ENCODE peak calls at places on chromosomes 2 and 18, in six cellular contexts. G, O, Z, U, A and W are unnamed samples.

GRCh38 chr2:85862426-85862825 is 26.4 kb downstream of the ST3GAL5 start:
- DNase-seq in G (no peak), O (no peak), Z (no peak), U (no peak), A (no peak), W (peak; percentile 49)

GRCh38 chr2:75162897-75163296 is 36.4 kb downstream of the TACR1 start:
- DNase-seq in G (no peak), O (no peak), Z (no peak), U (no peak), A (no peak), W (no peak)

GRCh38 chr2:43541165-43541564 is 54.7 kb downstream of the THADA start:
- DNase-seq in G (no peak), O (no peak), Z (no peak), U (no peak), A (no peak), W (no peak)

GRCh38 chr2:63755980-63756379 is 85.7 kb upstream of the UGP2 start:
- DNase-seq in G (peak; percentile 52), O (no peak), Z (no peak), U (no peak), A (no peak), W (no peak)

GRCh38 chr2:16722677-16723076 is 57.0 kb upstream of the CYRIA start:
- DNase-seq in G (no peak), O (no peak), Z (no peak), U (no peak), A (no peak), W (no peak)

GRCh38 chr2:173053043-173053699 is 22.5 kb upstream of the MAP3K20 start:
- DNase-seq in G (no peak), O (no peak), Z (no peak), U (no peak), A (no peak), W (no peak)

GRCh38 chr2:206031162-206031784 is 54.7 kb downstream of the INO80D start:
- DNase-seq in G (peak; percentile 11), O (no peak), Z (no peak), U (no peak), A (no peak), W (no peak)

GRCh38 chr2:64392514-64392913 is 61.4 kb upstream of the LGALSL start:
- DNase-seq in G (no peak), O (no peak), Z (no peak), U (no peak), A (no peak), W (no peak)

GRCh38 chr2:202056611-202057010 is 16.4 kb upstream of the KIAA2012 start:
- DNase-seq in G (peak; percentile 47), O (no peak), Z (no peak), U (no peak), A (no peak), W (peak; percentile 32)

GRCh38 chr2:241701155-241701404 is 759 bp upstream of the ING5 start:
- DNase-seq in G (no peak), O (no peak), Z (no peak), U (no peak), A (peak; percentile 59), W (peak; percentile 55)

GRCh38 chr2:197195591-197195990 is 115.0 kb downstream of the ANKRD44 start:
- DNase-seq in G (no peak), O (no peak), Z (no peak), U (no peak), A (no peak), W (no peak)

GRCh38 chr2:44614940-44615339 is 253.2 kb downstream of the CAMKMT start:
- DNase-seq in G (no peak), O (no peak), Z (no peak), U (no peak), A (no peak), W (no peak)

GRCh38 chr2:209790066-209790728 is 18.6 kb downstream of the UNC80 start:
- DNase-seq in G (no peak), O (no peak), Z (no peak), U (no peak), A (no peak), W (no peak)

GRCh38 chr18:69172046-69172445 is 228.6 kb upstream of the DOK6 start:
- DNase-seq in G (no peak), O (no peak), Z (no peak), U (no peak), A (no peak), W (no peak)

GRCh38 chr2:221200184-221200839 is 371.8 kb downstream of the EPHA4 start:
- DNase-seq in G (no peak), O (no peak), Z (no peak), U (no peak), A (no peak), W (no peak)

GRCh38 chr2:241507430-241508239 is 749 bp downstream of the STK25 start:
- DNase-seq in G (peak; percentile 36), O (peak; percentile 92), Z (peak; percentile 83), U (no peak), A (no peak), W (no peak)

GRCh38 chr18:21672868-21673267 is 31.7 kb downstream of the ABHD3 start:
- DNase-seq in G (peak; percentile 18), O (no peak), Z (peak; percentile 83), U (no peak), A (no peak), W (peak; percentile 41)

GRCh38 chr18:37565985-37566478 is 434 bp upstream of the CELF4 start:
- DNase-seq in G (peak; percentile 45), O (peak; percentile 82), Z (peak; percentile 80), U (peak; percentile 77), A (no peak), W (peak; percentile 5)

GRCh38 chr2:222641336-222641735 is 14.6 kb downstream of the FARSB start:
- DNase-seq in G (peak; percentile 53), O (no peak), Z (no peak), U (no peak), A (no peak), W (no peak)

GRCh38 chr2:25437881-25438662 is 96.3 kb upstream of the DNMT3A start:
- DNase-seq in G (no peak), O (no peak), Z (no peak), U (no peak), A (no peak), W (no peak)

GRCh38 chr2:167183916-167184315 is 295.6 kb downstream of the XIRP2 start:
- DNase-seq in G (no peak), O (no peak), Z (no peak), U (no peak), A (no peak), W (no peak)

GRCh38 chr2:227862741-227863588 is 8.5 kb upstream of the DAW1 start:
- DNase-seq in G (peak; percentile 89), O (peak; percentile 69), Z (peak; percentile 55), U (no peak), A (no peak), W (peak; percentile 84)

GRCh38 chr2:157480182-157480961 is 36.5 kb upstream of the CYTIP start:
- DNase-seq in G (peak; percentile 32), O (peak; percentile 57), Z (no peak), U (peak; percentile 70), A (no peak), W (peak; percentile 6)

GRCh38 chr18:21742323-21742687 is 1.7 kb downstream of the MIB1 start:
- DNase-seq in G (peak; percentile 11), O (no peak), Z (peak; percentile 15), U (no peak), A (no peak), W (no peak)

GRCh38 chr2:188089896-188090295 is 201.8 kb upstream of the GULP1 start:
- DNase-seq in G (peak; percentile 54), O (no peak), Z (no peak), U (no peak), A (no peak), W (peak; percentile 29)

GRCh38 chr2:25606892-25607291 is 66.5 kb downstream of the DTNB start:
- DNase-seq in G (peak; percentile 60), O (no peak), Z (peak; percentile 21), U (no peak), A (no peak), W (no peak)

GRCh38 chr18:45168883-45169585 is 446.2 kb upstream of the SLC14A2 start:
- DNase-seq in G (peak; percentile 92), O (no peak), Z (no peak), U (no peak), A (no peak), W (peak; percentile 60)

GRCh38 chr18:5556317-5556974 is 12.6 kb upstream of the EPB41L3 start:
- DNase-seq in G (peak; percentile 83), O (no peak), Z (no peak), U (no peak), A (no peak), W (no peak)
- TF ChIP-seq CTCF in G (peak; percentile 16), O (no peak), Z (no peak), U (no peak), A (no peak), W (peak; percentile 32)

GRCh38 chr18:48019557-48019956 is 89.1 kb upstream of the SMAD2 start:
- DNase-seq in G (no peak), O (no peak), Z (no peak), U (no peak), A (no peak), W (no peak)
- H3K27ac ChIP-seq in G (no peak overlapping the region), O (no peak overlapping the region), Z (no peak overlapping the region), U (no peak overlapping the region), A (no peak overlapping the region), W (no peak overlapping the region)

GRCh38 chr18:3455090-3455640 is 5.2 kb downstream of the TGIF1 start:
- DNase-seq in G (no peak), O (no peak), Z (no peak), U (no peak), A (no peak), W (no peak)
- H3K4me3 ChIP-seq in G (peak overlapping the region; percentile 24), O (no peak overlapping the region), Z (peak overlapping the region; percentile 8), U (peak overlapping the region; percentile 71), A (no peak overlapping the region), W (no peak overlapping the region)

GRCh38 chr2:231604685-231605606 is 12.3 kb downstream of the TEX44 start:
- DNase-seq in G (peak; percentile 98), O (peak; percentile 100), Z (peak; percentile 99), U (peak; percentile 100), A (peak; percentile 69), W (peak; percentile 99)
- TF ChIP-seq CTCF in G (no peak), O (no peak), Z (peak; percentile 9), U (peak; percentile 26), A (no peak), W (no peak)

DNA sequence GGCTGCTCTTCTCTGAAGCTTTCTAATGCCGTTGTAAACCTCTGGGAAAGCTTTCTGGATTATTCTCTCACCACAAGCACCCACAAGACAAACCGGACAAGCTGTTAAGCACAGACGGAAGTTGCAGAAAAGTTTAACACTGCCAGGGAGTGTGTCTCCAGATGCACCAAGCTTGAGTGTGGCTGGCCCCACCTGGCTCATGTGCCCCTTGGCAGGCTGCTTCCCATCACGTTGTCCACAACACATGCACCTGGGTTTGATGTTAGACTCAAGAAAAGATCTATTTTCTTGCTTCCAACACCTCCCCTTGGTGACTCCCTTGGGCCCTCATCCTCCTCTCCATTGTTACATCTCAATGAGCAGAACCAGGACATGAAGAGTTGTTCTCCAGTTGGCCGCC is 224.9 kb downstream of the ACKR3 start:
- DNase-seq in G (no peak), O (no peak), Z (no peak), U (no peak), A (no peak), W (no peak)
- H3K27ac ChIP-seq in G (no peak overlapping the region), O (no peak overlapping the region), Z (peak overlapping the region; percentile 10), U (no peak overlapping the region), A (no peak overlapping the region), W (no peak overlapping the region)

GRCh38 chr18:23950644-23951043 is 63.9 kb upstream of the TTC39C start:
- DNase-seq in G (no peak), O (no peak), Z (no peak), U (no peak), A (no peak), W (no peak)
- H3K4me3 ChIP-seq in G (no peak overlapping the region), O (no peak overlapping the region), Z (no peak overlapping the region), U (no peak overlapping the region), A (no peak overlapping the region), W (no peak overlapping the region)